ENCODE peak calls at places on chromosomes 12 and 14, in ten cellular contexts. One of them, this sample, is unnamed.

GRCh38 chr14:95818581-95818980 is 58.1 kb upstream of the TUNAR start:
- DNase-seq in nephron progenitor cell: no peak
- DNase-seq in NCI-H774: no peak
- DNase-seq in epithelial cell of esophagus: no peak
- DNase-seq in GM12865: no peak
- DNase-seq in AG09309: no peak
- DNase-seq in HTR-8/SVneo: no peak
- DNase-seq in fibroblast of mammary gland: no peak
- DNase-seq in activated naive CD8-positive, alpha-beta T cell treated with anti-CD3 and anti-CD28 coated beads, Interleukin-2, amount 50 U/mL, for 24 hours: no peak
- DNase-seq in kidney epithelial cell: no peak
- DNase-seq in this sample: no peak

GRCh38 chr14:106586098-106586704 is 1059.8 kb downstream of the TMEM121 start:
- DNase-seq in nephron progenitor cell: no peak
- DNase-seq in NCI-H774: peak; percentile 71
- DNase-seq in epithelial cell of esophagus: no peak
- DNase-seq in GM12865: peak; percentile 51
- DNase-seq in AG09309: no peak
- DNase-seq in HTR-8/SVneo: no peak
- DNase-seq in fibroblast of mammary gland: no peak
- DNase-seq in activated naive CD8-positive, alpha-beta T cell treated with anti-CD3 and anti-CD28 coated beads, Interleukin-2, amount 50 U/mL, for 24 hours: peak; percentile 79
- DNase-seq in kidney epithelial cell: no peak
- DNase-seq in this sample: no peak

GRCh38 chr12:107411792-107412535 is 273.6 kb upstream of the PWP1 start:
- DNase-seq in nephron progenitor cell: no peak
- DNase-seq in NCI-H774: no peak
- DNase-seq in epithelial cell of esophagus: peak; percentile 90
- DNase-seq in GM12865: no peak
- DNase-seq in AG09309: peak; percentile 44
- DNase-seq in HTR-8/SVneo: peak; percentile 66
- DNase-seq in fibroblast of mammary gland: peak; percentile 78
- DNase-seq in activated naive CD8-positive, alpha-beta T cell treated with anti-CD3 and anti-CD28 coated beads, Interleukin-2, amount 50 U/mL, for 24 hours: no peak
- DNase-seq in kidney epithelial cell: peak; percentile 93
- DNase-seq in this sample: no peak

GRCh38 chr12:104939089-104939488 is 19.0 kb downstream of the SLC41A2 start:
- DNase-seq in nephron progenitor cell: no peak
- DNase-seq in NCI-H774: no peak
- DNase-seq in epithelial cell of esophagus: no peak
- DNase-seq in GM12865: no peak
- DNase-seq in AG09309: no peak
- DNase-seq in HTR-8/SVneo: no peak
- DNase-seq in fibroblast of mammary gland: no peak
- DNase-seq in activated naive CD8-positive, alpha-beta T cell treated with anti-CD3 and anti-CD28 coated beads, Interleukin-2, amount 50 U/mL, for 24 hours: no peak
- DNase-seq in kidney epithelial cell: no peak
- DNase-seq in this sample: no peak

GRCh38 chr12:106109168-106109910 is 29.4 kb downstream of the NUAK1 start:
- DNase-seq in nephron progenitor cell: no peak
- DNase-seq in NCI-H774: no peak
- DNase-seq in epithelial cell of esophagus: no peak
- DNase-seq in GM12865: no peak
- DNase-seq in AG09309: no peak
- DNase-seq in HTR-8/SVneo: no peak
- DNase-seq in fibroblast of mammary gland: no peak
- DNase-seq in activated naive CD8-positive, alpha-beta T cell treated with anti-CD3 and anti-CD28 coated beads, Interleukin-2, amount 50 U/mL, for 24 hours: no peak
- DNase-seq in kidney epithelial cell: no peak
- DNase-seq in this sample: no peak

GRCh38 chr14:104512061-104512460 is 67.5 kb upstream of the C14orf180 start:
- DNase-seq in nephron progenitor cell: no peak
- DNase-seq in NCI-H774: no peak
- DNase-seq in epithelial cell of esophagus: no peak
- DNase-seq in GM12865: no peak
- DNase-seq in AG09309: no peak
- DNase-seq in HTR-8/SVneo: no peak
- DNase-seq in fibroblast of mammary gland: no peak
- DNase-seq in activated naive CD8-positive, alpha-beta T cell treated with anti-CD3 and anti-CD28 coated beads, Interleukin-2, amount 50 U/mL, for 24 hours: no peak
- DNase-seq in kidney epithelial cell: no peak
- DNase-seq in this sample: no peak

GRCh38 chr14:61472801-61473376 is 151.5 kb downstream of the PRKCH start:
- DNase-seq in nephron progenitor cell: no peak
- DNase-seq in NCI-H774: no peak
- DNase-seq in epithelial cell of esophagus: no peak
- DNase-seq in GM12865: peak; percentile 68
- DNase-seq in AG09309: no peak
- DNase-seq in HTR-8/SVneo: no peak
- DNase-seq in fibroblast of mammary gland: peak; percentile 69
- DNase-seq in activated naive CD8-positive, alpha-beta T cell treated with anti-CD3 and anti-CD28 coated beads, Interleukin-2, amount 50 U/mL, for 24 hours: peak; percentile 77
- DNase-seq in kidney epithelial cell: no peak
- DNase-seq in this sample: no peak

GRCh38 chr12:94488449-94488848 is 28.8 kb upstream of the CEP83 start:
- DNase-seq in nephron progenitor cell: no peak
- DNase-seq in NCI-H774: no peak
- DNase-seq in epithelial cell of esophagus: no peak
- DNase-seq in GM12865: peak; percentile 81
- DNase-seq in AG09309: no peak
- DNase-seq in HTR-8/SVneo: no peak
- DNase-seq in fibroblast of mammary gland: no peak
- DNase-seq in activated naive CD8-positive, alpha-beta T cell treated with anti-CD3 and anti-CD28 coated beads, Interleukin-2, amount 50 U/mL, for 24 hours: no peak
- DNase-seq in kidney epithelial cell: no peak
- DNase-seq in this sample: no peak

GRCh38 chr14:68365228-68365627 is 427.6 kb downstream of the ZFP36L1 start:
- DNase-seq in nephron progenitor cell: no peak
- DNase-seq in NCI-H774: no peak
- DNase-seq in epithelial cell of esophagus: peak; percentile 51
- DNase-seq in GM12865: no peak
- DNase-seq in AG09309: peak; percentile 37
- DNase-seq in HTR-8/SVneo: no peak
- DNase-seq in fibroblast of mammary gland: peak; percentile 70
- DNase-seq in activated naive CD8-positive, alpha-beta T cell treated with anti-CD3 and anti-CD28 coated beads, Interleukin-2, amount 50 U/mL, for 24 hours: no peak
- DNase-seq in kidney epithelial cell: no peak
- DNase-seq in this sample: no peak

GRCh38 chr14:34711169-34711568 is 3.2 kb downstream of the CFL2 start:
- DNase-seq in nephron progenitor cell: no peak
- DNase-seq in NCI-H774: no peak
- DNase-seq in epithelial cell of esophagus: peak; percentile 71
- DNase-seq in GM12865: peak; percentile 78
- DNase-seq in AG09309: peak; percentile 76
- DNase-seq in HTR-8/SVneo: peak; percentile 66
- DNase-seq in fibroblast of mammary gland: peak; percentile 92
- DNase-seq in activated naive CD8-positive, alpha-beta T cell treated with anti-CD3 and anti-CD28 coated beads, Interleukin-2, amount 50 U/mL, for 24 hours: no peak
- DNase-seq in kidney epithelial cell: no peak
- DNase-seq in this sample: no peak

GRCh38 chr12:125065021-125065752 is at the start of gene AACS:
- DNase-seq in nephron progenitor cell: peak; percentile 91
- DNase-seq in NCI-H774: peak; percentile 76
- DNase-seq in epithelial cell of esophagus: peak; percentile 79
- DNase-seq in GM12865: peak; percentile 85
- DNase-seq in AG09309: no peak
- DNase-seq in HTR-8/SVneo: peak; percentile 86
- DNase-seq in fibroblast of mammary gland: peak; percentile 59
- DNase-seq in activated naive CD8-positive, alpha-beta T cell treated with anti-CD3 and anti-CD28 coated beads, Interleukin-2, amount 50 U/mL, for 24 hours: peak; percentile 80
- DNase-seq in kidney epithelial cell: no peak
- DNase-seq in this sample: no peak

GRCh38 chr14:106842687-106843086 is 1316.3 kb downstream of the TMEM121 start:
- DNase-seq in nephron progenitor cell: no peak
- DNase-seq in NCI-H774: no peak
- DNase-seq in epithelial cell of esophagus: no peak
- DNase-seq in GM12865: no peak
- DNase-seq in AG09309: no peak
- DNase-seq in HTR-8/SVneo: no peak
- DNase-seq in fibroblast of mammary gland: no peak
- DNase-seq in activated naive CD8-positive, alpha-beta T cell treated with anti-CD3 and anti-CD28 coated beads, Interleukin-2, amount 50 U/mL, for 24 hours: peak; percentile 6
- DNase-seq in kidney epithelial cell: no peak
- DNase-seq in this sample: no peak

GRCh38 chr14:95313246-95313645 is 6.5 kb downstream of the CLMN start:
- DNase-seq in nephron progenitor cell: no peak
- DNase-seq in NCI-H774: no peak
- DNase-seq in epithelial cell of esophagus: no peak
- DNase-seq in GM12865: no peak
- DNase-seq in AG09309: no peak
- DNase-seq in HTR-8/SVneo: no peak
- DNase-seq in fibroblast of mammary gland: no peak
- DNase-seq in activated naive CD8-positive, alpha-beta T cell treated with anti-CD3 and anti-CD28 coated beads, Interleukin-2, amount 50 U/mL, for 24 hours: no peak
- DNase-seq in kidney epithelial cell: no peak
- DNase-seq in this sample: no peak

GRCh38 chr12:14946856-14947255 is 8.5 kb upstream of the ERP27 start:
- DNase-seq in nephron progenitor cell: no peak
- DNase-seq in NCI-H774: no peak
- DNase-seq in epithelial cell of esophagus: no peak
- DNase-seq in GM12865: no peak
- DNase-seq in AG09309: no peak
- DNase-seq in HTR-8/SVneo: no peak
- DNase-seq in fibroblast of mammary gland: no peak
- DNase-seq in activated naive CD8-positive, alpha-beta T cell treated with anti-CD3 and anti-CD28 coated beads, Interleukin-2, amount 50 U/mL, for 24 hours: no peak
- DNase-seq in kidney epithelial cell: no peak
- DNase-seq in this sample: no peak

GRCh38 chr12:26823391-26823790 is 9.6 kb downstream of the ITPR2 start:
- DNase-seq in nephron progenitor cell: no peak
- DNase-seq in NCI-H774: no peak
- DNase-seq in epithelial cell of esophagus: peak; percentile 52
- DNase-seq in GM12865: no peak
- DNase-seq in AG09309: no peak
- DNase-seq in HTR-8/SVneo: no peak
- DNase-seq in fibroblast of mammary gland: peak; percentile 67
- DNase-seq in activated naive CD8-positive, alpha-beta T cell treated with anti-CD3 and anti-CD28 coated beads, Interleukin-2, amount 50 U/mL, for 24 hours: no peak
- DNase-seq in kidney epithelial cell: no peak
- DNase-seq in this sample: no peak

This sample was measured in epithelial cell of proximal tubule.